ENCODE peak calls at places on chromosomes 12 and 14, in six cellular contexts. Q, X, W, J, H and U are unnamed samples.

GRCh38 chr14:86430807-86431206 is 900.9 kb downstream of the FLRT2 start:
- DNase-seq in W (no peak), X (no peak), Q (no peak), H (no peak), J (no peak), U (no peak)

GRCh38 chr12:9667403-9667802 is 2.1 kb upstream of the CLEC2D start:
- DNase-seq in W (no peak), X (no peak), Q (peak; percentile 43), H (no peak), J (no peak), U (no peak)

GRCh38 chr12:123401753-123402683 is 18.1 kb downstream of the KMT5A start:
- DNase-seq in H (no peak), J (no peak), W (no peak), X (no peak), Q (no peak), U (no peak)

GRCh38 chr12:96241484-96242256 is 47.5 kb downstream of the ELK3 start:
- DNase-seq in Q (no peak), H (no peak), X (no peak), W (peak; percentile 92), J (peak; percentile 86), U (no peak)

GRCh38 chr12:95473440-95473946 is 459 bp upstream of the METAP2 start:
- DNase-seq in W (no peak), Q (peak; percentile 41), J (no peak), H (no peak), X (peak; percentile 58), U (no peak)

GRCh38 chr12:12441891-12442461 is 85.1 kb downstream of the BORCS5 start:
- DNase-seq in H (no peak), X (peak; percentile 50), J (no peak), W (no peak), Q (peak; percentile 39), U (no peak)

GRCh38 chr12:127957001-127957660 is 309.8 kb upstream of the TMEM132C start:
- DNase-seq in Q (no peak), H (no peak), X (no peak), W (peak; percentile 23), J (no peak), U (no peak)

GRCh38 chr12:55743131-55743921 is 404 bp downstream of the GDF11 start:
- DNase-seq in W (no peak), H (peak; percentile 39), Q (peak; percentile 75), J (peak; percentile 85), X (peak; percentile 89), U (no peak)

GRCh38 chr12:115973968-115974765 is 303.3 kb downstream of the MED13L start:
- DNase-seq in Q (no peak), J (no peak), W (no peak), H (no peak), X (no peak), U (no peak)

GRCh38 chr12:56958422-56958821 is 1.0 kb upstream of the RDH16 start:
- DNase-seq in Q (no peak), W (no peak), H (no peak), J (no peak), X (no peak), U (no peak)

GRCh38 chr12:32148372-32148771 is 41.7 kb downstream of the BICD1 start:
- DNase-seq in W (no peak), J (no peak), X (no peak), Q (no peak), H (no peak), U (no peak)

GRCh38 chr12:113263431-113263963 is 42.2 kb downstream of the TPCN1 start:
- DNase-seq in X (no peak), J (peak; percentile 46), W (no peak), H (no peak), Q (no peak), U (no peak)

GRCh38 chr12:7602287-7602686 is 63.4 kb downstream of the APOBEC1 start:
- DNase-seq in J (no peak), Q (no peak), X (no peak), W (no peak), H (no peak), U (no peak)

GRCh38 chr14:24920265-24921080 is 129.5 kb downstream of the STXBP6 start:
- DNase-seq in X (no peak), J (no peak), Q (no peak), H (no peak), W (no peak), U (no peak)

GRCh38 chr12:61071015-61071414 is 1189.2 kb upstream of the USP15 start:
- DNase-seq in W (no peak), J (no peak), X (no peak), H (no peak), Q (no peak), U (no peak)

GRCh38 chr12:26028953-26029740 is 70.7 kb downstream of the RASSF8 start:
- DNase-seq in J (no peak), Q (peak; percentile 46), H (no peak), W (no peak), X (peak; percentile 47), U (peak; percentile 43)

GRCh38 chr14:99857551-99857950 is 64.3 kb downstream of the EML1 start:
- DNase-seq in X (no peak), H (no peak), J (no peak), W (no peak), Q (no peak), U (no peak)

GRCh38 chr12:5587701-5588100 is 155.8 kb downstream of the NTF3 start:
- DNase-seq in X (no peak), Q (no peak), J (no peak), H (no peak), W (no peak), U (no peak)

GRCh38 chr14:22558221-22558913 is 30.7 kb downstream of the DAD1 start:
- DNase-seq in Q (no peak), J (no peak), W (no peak), H (no peak), X (no peak), U (no peak)

GRCh38 chr14:23622990-23623389 is 13.2 kb upstream of the DHRS2 start:
- DNase-seq in W (no peak), J (no peak), X (no peak), H (no peak), Q (no peak), U (no peak)

GRCh38 chr12:99498756-99499155 is 148.8 kb upstream of the GARIN6 start:
- DNase-seq in Q (no peak), X (no peak), W (peak; percentile 20), J (no peak), H (no peak), U (no peak)

GRCh38 chr12:5780536-5780935 is 164.5 kb downstream of the ANO2 start:
- DNase-seq in Q (no peak), J (no peak), H (peak; percentile 4), W (no peak), X (no peak), U (no peak)

GRCh38 chr12:48775991-48776649 is 12.8 kb downstream of the ADCY6 start:
- DNase-seq in J (no peak), H (no peak), Q (no peak), W (no peak), X (no peak), U (no peak)

GRCh38 chr12:47024463-47024862 is 55.0 kb upstream of the PCED1B start:
- DNase-seq in J (no peak), X (no peak), W (no peak), Q (no peak), H (no peak), U (no peak)

GRCh38 chr12:90938451-90938850 is 16.5 kb downstream of the CCER1 start:
- DNase-seq in Q (no peak), J (no peak), H (no peak), W (no peak), X (no peak), U (no peak)

GRCh38 chr14:105385322-105385637 is 13.1 kb upstream of the TEX22 start:
- DNase-seq in W (no peak), H (no peak), J (no peak), Q (no peak), X (no peak), U (no peak)

GRCh38 chr12:29088611-29089219 is 60.4 kb upstream of the FAR2 start:
- DNase-seq in H (no peak), Q (peak; percentile 21), X (no peak), J (no peak), W (no peak), U (no peak)

GRCh38 chr12:111406474-111407370 is 999 bp downstream of the SH2B3 start:
- DNase-seq in X (peak; percentile 64), W (no peak), J (peak; percentile 81), H (no peak), Q (peak; percentile 51), U (no peak)

GRCh38 chr12:11892065-11892391 is 178.7 kb upstream of the BCL2L14 start:
- DNase-seq in Q (no peak), J (no peak), X (peak; percentile 16), H (no peak), W (no peak), U (no peak)

GRCh38 chr12:108985750-108986149 is 35.1 kb downstream of the SVOP start:
- DNase-seq in W (no peak), J (no peak), X (no peak), H (no peak), Q (no peak), U (no peak)

GRCh38 chr12:78585132-78585531 is 279.4 kb upstream of the SYT1 start:
- DNase-seq in J (no peak), Q (no peak), W (no peak), X (no peak), H (no peak), U (no peak)

GRCh38 chr12:110531741-110532333 is 29.7 kb downstream of the RAD9B start:
- DNase-seq in Q (peak; percentile 76), X (no peak), H (no peak), J (no peak), W (peak; percentile 46), U (no peak)

DNA sequence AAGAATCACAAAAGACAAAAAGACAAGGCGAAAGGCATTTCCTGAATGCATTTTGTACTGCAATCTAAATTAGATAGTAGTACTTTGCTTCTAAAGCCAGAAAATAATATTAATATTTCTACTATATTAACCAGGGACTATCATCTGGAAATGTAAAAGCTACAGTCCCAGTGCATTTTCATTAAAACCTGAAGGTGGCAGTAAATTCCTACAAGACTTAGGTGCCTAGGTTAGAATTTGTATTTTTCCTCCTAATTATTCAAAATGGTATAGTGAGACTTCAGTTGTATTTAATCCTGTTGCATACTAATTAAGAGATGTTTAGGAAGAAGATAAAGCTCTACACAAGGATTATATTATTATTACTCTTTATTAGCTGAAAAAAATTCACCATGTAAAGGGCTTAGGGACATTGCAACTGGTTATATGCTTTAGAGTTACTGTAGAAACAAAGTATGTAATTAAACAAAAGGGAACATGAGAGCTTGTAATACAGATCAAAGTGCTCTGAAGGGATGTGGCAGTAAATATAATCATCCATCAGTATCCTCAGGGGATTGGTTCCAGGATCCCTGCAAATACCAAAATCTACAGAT is 53.6 kb downstream of the BRMS1L start:
- DNase-seq in X (peak; percentile 3), W (no peak), H (no peak), Q (peak; percentile 34), J (no peak), U (no peak)
- TF ChIP-seq CTCF in X (peak; percentile 46), W (peak; percentile 47), H (peak; percentile 61), Q (peak; percentile 50), J (peak; percentile 40), U (peak; percentile 68)

GRCh38 chr14:34912182-34912581 is 37.0 kb upstream of the BAZ1A start:
- DNase-seq in Q (no peak), W (no peak), X (no peak), H (no peak), J (no peak), U (no peak)
- TF ChIP-seq CTCF in Q (no peak), W (no peak), X (peak; percentile 2), H (no peak), J (no peak), U (no peak)

GRCh38 chr12:104761091-104761490 is 197.0 kb downstream of the SLC41A2 start:
- DNase-seq in W (no peak), H (no peak), J (no peak), Q (no peak), X (no peak), U (no peak)
- TF ChIP-seq CTCF in W (no peak), H (peak; percentile 24), J (no peak), Q (no peak), X (no peak), U (no peak)

GRCh38 chr12:124774462-124775167 is 89.0 kb downstream of the SCARB1 start:
- DNase-seq in J (peak; percentile 84), X (no peak), W (peak; percentile 60), H (no peak), Q (peak; percentile 74), U (no peak)
- TF ChIP-seq CTCF in J (no peak), X (no peak), W (no peak), H (no peak), Q (no peak), U (no peak)